ENCODE peak calls at places on chromosomes 12 and 14, in nine cellular contexts. V is HAP-1; N is heart left ventricle; E is tibial artery; T is lung; L is IMR-90; U is upper lobe of right lung; X is CD8-positive, alpha-beta T cell; K is HCT116. I is an unnamed sample. For H3K4me1, the result is how much of the 10 kb centered on the place peaks cover.

GRCh38 chr14:98167253-98167652 is 1104.7 kb downstream of the BCL11B start:
- DNase-seq in V (no peak), N (no peak), E (no peak), T (no peak), L (no peak), U (no peak), X (no peak), K (no peak), I (no peak)

GRCh38 chr14:100476012-100476822 is 111.0 kb downstream of the BEGAIN start:
- DNase-seq in V (no peak), N (no peak), E (no peak), T (no peak), L (peak), U (no peak), X (no peak), K (peak), I (no peak)

GRCh38 chr12:92467886-92468285 is 234.9 kb upstream of the PLEKHG7 start:
- DNase-seq in V (no peak), N (no peak), E (no peak), T (no peak), L (peak), U (no peak), X (no peak), K (no peak), I (no peak)

GRCh38 chr14:78950654-78951053 is 780.5 kb downstream of the NRXN3 start:
- DNase-seq in V (no peak), N (no peak), E (no peak), T (no peak), L (peak), U (no peak), X (no peak), K (no peak), I (no peak)

GRCh38 chr14:21476526-21476924 is 234 bp downstream of the RAB2B start:
- DNase-seq in V (no peak), N (peak), E (no peak), T (peak), L (no peak), U (peak), X (no peak), K (no peak), I (peak)

GRCh38 chr12:30806989-30807694 is 52.4 kb upstream of the CAPRIN2 start:
- DNase-seq in V (peak), N (peak), E (no peak), T (no peak), L (peak), U (no peak), X (no peak), K (peak), I (no peak)

GRCh38 chr12:42670719-42671118 is 81.2 kb upstream of the PRICKLE1 start:
- DNase-seq in V (no peak), N (no peak), E (no peak), T (no peak), L (no peak), U (no peak), X (no peak), K (no peak), I (no peak)

GRCh38 chr12:21248679-21249078 is 86.0 kb downstream of the SLCO1A2 start:
- DNase-seq in V (no peak), N (no peak), E (no peak), T (no peak), L (no peak), U (no peak), X (no peak), K (no peak), I (no peak)

GRCh38 chr12:107404981-107405380 is 280.6 kb upstream of the PWP1 start:
- DNase-seq in V (peak), N (no peak), E (no peak), T (no peak), L (peak), U (no peak), X (no peak), K (peak), I (no peak)

GRCh38 chr12:12723681-12724420 is 6.7 kb downstream of the CDKN1B start:
- DNase-seq in V (peak), N (peak), E (peak), T (no peak), L (peak), U (peak), X (peak), K (no peak), I (peak)

GRCh38 chr14:101733211-101733610 is 28.3 kb upstream of the PPP2R5C start:
- DNase-seq in V (no peak), N (no peak), E (no peak), T (no peak), L (peak), U (no peak), X (no peak), K (peak), I (no peak)

GRCh38 chr12:49917788-49918173 is 14.1 kb upstream of the FAIM2 start:
- DNase-seq in V (no peak), N (no peak), E (no peak), T (no peak), L (no peak), U (peak), X (no peak), K (no peak), I (no peak)

GRCh38 chr12:8780389-8780788 is 42.0 kb upstream of the A2ML1 start:
- DNase-seq in V (peak), N (no peak), E (no peak), T (no peak), L (peak), U (no peak), X (no peak), K (peak), I (no peak)

GRCh38 chr12:1930816-1931597 is 12.6 kb upstream of the CACNA2D4 start:
- DNase-seq in V (peak), N (no peak), E (no peak), T (no peak), L (no peak), U (peak), X (no peak), K (no peak), I (no peak)

GRCh38 chr14:75299576-75299975 is 20.9 kb downstream of the FOS start:
- DNase-seq in V (no peak), N (no peak), E (no peak), T (no peak), L (no peak), U (no peak), X (no peak), K (no peak), I (no peak)
- H3K4me3 ChIP-seq in V (no peak), N (no peak), E (no peak), T (no peak), L (no peak), U (no peak), X (no peak), K (no peak), I (no peak)

DNA sequence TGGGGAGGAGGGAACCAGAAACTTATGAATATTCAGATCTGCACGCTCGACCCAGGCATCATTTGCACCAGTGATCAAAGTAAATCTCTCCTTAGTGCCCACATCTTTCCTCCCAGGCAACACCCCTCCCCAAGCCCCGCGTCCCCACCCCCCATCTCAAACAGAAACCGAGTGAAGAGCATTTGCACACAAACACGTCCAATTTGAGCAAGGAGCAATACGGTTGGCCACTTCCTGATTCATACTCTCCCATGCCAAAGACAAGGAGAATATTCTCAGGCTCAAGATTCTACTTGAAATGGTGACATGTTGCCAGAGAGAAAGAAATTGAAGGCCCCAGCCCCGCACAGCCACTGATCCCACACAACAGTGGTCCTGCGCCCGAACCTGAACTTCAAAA is 7.1 kb downstream of the FOXN3 start:
- DNase-seq in V (no peak), N (no peak), E (no peak), T (no peak), L (no peak), U (peak), X (no peak), K (no peak), I (no peak)
- H3K4me1 ChIP-seq in V (under half), N (under half), E (under half), T (under half), L (under half), U (under half), X (under half), K (under half), I (under half)

GRCh38 chr14:95530461-95531170 is 4.2 kb upstream of the GLRX5 start:
- DNase-seq in V (no peak), N (no peak), E (no peak), T (no peak), L (no peak), U (no peak), X (no peak), K (no peak), I (no peak)

GRCh38 chr14:95533391-95533821 is 1.4 kb upstream of the GLRX5 start:
- DNase-seq in V (peak), N (no peak), E (no peak), T (no peak), L (peak), U (no peak), X (no peak), K (no peak), I (no peak)

GRCh38 chr14:95533822-95534221 is 1.0 kb upstream of the GLRX5 start:
- DNase-seq in V (peak), N (no peak), E (no peak), T (no peak), L (no peak), U (no peak), X (no peak), K (no peak), I (peak)

GRCh38 chr14:95529242-95529641 is 5.6 kb upstream of the GLRX5 start:
- DNase-seq in V (no peak), N (no peak), E (no peak), T (no peak), L (no peak), U (no peak), X (no peak), K (no peak), I (no peak)

GRCh38 chr14:95531473-95531872 is 3.4 kb upstream of the GLRX5 start:
- DNase-seq in V (no peak), N (no peak), E (no peak), T (no peak), L (peak), U (no peak), X (no peak), K (no peak), I (no peak)
- H3K4me3 ChIP-seq in V (no peak), N (no peak), E (no peak), T (no peak), L (no peak), U (no peak), X (no peak), K (no peak), I (no peak)

GRCh38 chr12:113912761-113913295 is 53.3 kb downstream of the RBM19 start:
- DNase-seq in V (peak), N (peak), E (peak), T (peak), L (peak), U (peak), X (peak), K (peak), I (no peak)
- H3K4me1 ChIP-seq in V (under half), N (under half), E (under half), T (under half), L (under half), U (under half), X (under half), K (under half), I (under half)

GRCh38 chr12:24921251-24922038 is 27.5 kb downstream of the BCAT1 start:
- DNase-seq in V (no peak), N (no peak), E (no peak), T (no peak), L (peak), U (no peak), X (no peak), K (no peak), I (no peak)
- H3K4me3 ChIP-seq in V (no peak), N (no peak), E (no peak), T (no peak), L (no peak), U (no peak), X (no peak), K (no peak), I (no peak)

DNA sequence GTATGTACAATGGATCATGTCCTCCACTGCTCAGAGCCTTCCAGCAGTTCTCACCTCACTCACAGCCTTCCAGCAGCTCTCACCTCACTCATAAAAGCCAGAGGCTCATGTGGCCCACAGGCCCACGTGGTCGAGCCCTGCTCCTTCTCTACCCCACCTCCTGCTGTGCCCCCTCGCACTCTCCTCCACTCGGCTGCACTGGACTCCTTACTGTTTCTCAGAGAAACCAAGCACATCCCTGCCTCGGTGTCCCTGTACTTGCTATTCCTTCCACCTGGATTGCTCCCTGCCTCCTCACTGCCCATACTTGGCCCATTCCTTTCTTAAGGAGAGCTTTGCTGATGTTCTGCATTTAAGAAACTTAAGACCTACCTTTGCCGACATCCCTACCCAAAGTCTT is 219.7 kb downstream of the ZFP36L1 start:
- DNase-seq in V (no peak), N (no peak), E (no peak), T (no peak), L (no peak), U (no peak), X (no peak), K (no peak), I (no peak)
- H3K4me1 ChIP-seq in V (under half), N (under half), E (under half), T (under half), L (under half), U (under half), X (under half), K (under half), I (under half)

GRCh38 chr12:6553051-6553868 is 2.6 kb downstream of the IFFO1 start:
- DNase-seq in V (no peak), N (peak), E (peak), T (no peak), L (peak), U (no peak), X (no peak), K (no peak), I (no peak)
- H3K4me3 ChIP-seq in V (peak), N (peak), E (peak), T (no peak), L (no peak), U (peak), X (no peak), K (no peak), I (peak)

DNA sequence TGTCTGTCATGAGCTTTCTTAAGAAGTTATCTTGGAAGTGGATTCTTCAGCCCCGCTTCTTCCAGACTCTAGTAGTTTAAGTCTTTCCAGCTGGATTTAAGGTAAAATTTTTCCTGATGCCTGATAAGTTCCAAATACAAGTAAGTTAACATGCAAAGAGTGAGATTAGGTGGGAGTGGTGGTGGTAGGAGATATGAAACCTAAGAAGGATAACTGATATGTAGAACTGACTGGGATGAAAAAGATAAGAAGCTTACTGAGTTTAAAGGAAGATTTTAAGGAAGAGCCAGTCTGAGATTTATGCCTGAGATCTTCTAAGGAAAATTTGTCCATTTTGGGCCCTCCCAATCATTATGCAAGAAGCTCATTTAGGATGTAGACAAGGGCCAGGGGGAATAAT is 250.9 kb upstream of the SYT10 start:
- DNase-seq in V (no peak), N (no peak), E (no peak), T (no peak), L (no peak), U (no peak), X (no peak), K (no peak), I (no peak)
- H3K4me1 ChIP-seq in V (under half), N (under half), E (under half), T (under half), L (under half), U (under half), X (under half), K (under half), I (under half)

I was measured in aorta.